ENCODE peak calls at places on chromosome 22, in four cellular contexts. D is transverse colon, V is HL-60, X is stomach. M is an unnamed sample.

GRCh38 chr22:45775569-45776312 is 104.1 kb downstream of the ATXN10 start:
- DNase-seq in D (no peak), V (no peak), X (no peak), M (no peak)

GRCh38 chr22:36743591-36744412 is 32.1 kb downstream of the IFT27 start:
- DNase-seq in D (no peak), V (no peak), X (no peak), M (no peak)

GRCh38 chr22:19853879-19854777 is 546 bp downstream of the GNB1L start:
- DNase-seq in D (no peak), V (no peak), X (peak; percentile 25), M (no peak)

GRCh38 chr22:36659762-36660509 is 43.6 kb downstream of the CACNG2 start:
- DNase-seq in D (peak; percentile 77), V (peak; percentile 83), X (peak; percentile 88), M (peak; percentile 25)

GRCh38 chr22:20213833-20214708 is 54.0 kb downstream of the RTN4R start:
- DNase-seq in D (no peak), V (no peak), X (no peak), M (no peak)

GRCh38 chr22:45473626-45474237 is 29.0 kb upstream of the FBLN1 start:
- DNase-seq in D (no peak), V (no peak), X (no peak), M (no peak)

GRCh38 chr22:43921361-43921760 is 2.2 kb upstream of the PNPLA3 start:
- DNase-seq in D (no peak), V (no peak), X (no peak), M (no peak)

GRCh38 chr22:46250783-46251125 is 661 bp upstream of the CDPF1 start:
- DNase-seq in D (peak; percentile 38), V (no peak), X (no peak), M (no peak)

GRCh38 chr22:35599364-35599763 is 17.8 kb downstream of the MB start:
- DNase-seq in D (no peak), V (no peak), X (no peak), M (no peak)

GRCh38 chr22:37570661-37570976 is 9.3 kb downstream of the LGALS2 start:
- DNase-seq in D (no peak), V (no peak), X (no peak), M (no peak)

GRCh38 chr22:11628651-11629511 is 3899.1 kb upstream of the OR11H1 start:
- DNase-seq in D (no peak), V (no peak), X (no peak), M (peak; percentile 13)

GRCh38 chr22:21602579-21602978 is 27.2 kb downstream of the YDJC start:
- DNase-seq in D (no peak), V (no peak), X (no peak), M (no peak)

GRCh38 chr22:44667829-44668189 is 34.2 kb upstream of the PRR5 start:
- DNase-seq in D (peak; percentile 53), V (no peak), X (no peak), M (no peak)

GRCh38 chr22:38843716-38844660 is at the start of gene NPTXR:
- DNase-seq in D (peak; percentile 36), V (no peak), X (peak; percentile 62), M (no peak)

GRCh38 chr22:24810043-24810749 is 4.2 kb downstream of the SGSM1 start:
- DNase-seq in D (no peak), V (no peak), X (peak; percentile 34), M (no peak)

GRCh38 chr22:24894998-24895397 is 51.5 kb downstream of the LHFPL7 start:
- DNase-seq in D (peak; percentile 83), V (peak; percentile 69), X (peak; percentile 88), M (no peak)

GRCh38 chr22:17831527-17832251 is 57.4 kb upstream of the BID start:
- DNase-seq in D (no peak), V (no peak), X (no peak), M (no peak)

GRCh38 chr22:40651563-40652501 is 15.3 kb upstream of the MRTFA start:
- DNase-seq in D (peak; percentile 88), V (peak; percentile 96), X (peak; percentile 95), M (peak; percentile 47)
- TF ChIP-seq POLR2AphosphoS5 in D (peak; percentile 77), V (peak; percentile 87), X (peak; percentile 95), M (peak; percentile 83)

GRCh38 chr22:31286360-31287255 is 5.7 kb downstream of the PIK3IP1 start:
- DNase-seq in D (peak; percentile 56), V (peak; percentile 63), X (no peak), M (no peak)
- TF ChIP-seq POLR2AphosphoS5 in D (peak; percentile 66), V (no peak), X (peak; percentile 55), M (no peak)

GRCh38 chr22:31348766-31349165 is 2.6 kb upstream of the PATZ1 start:
- DNase-seq in D (no peak), V (no peak), X (no peak), M (no peak)

GRCh38 chr22:31346255-31346732 is at the start of gene PATZ1:
- DNase-seq in D (peak; percentile 78), V (peak; percentile 91), X (peak; percentile 68), M (peak; percentile 66)

GRCh38 chr22:31346733-31347250 is 646 bp upstream of the PATZ1 start:
- DNase-seq in D (peak; percentile 57), V (peak; percentile 41), X (peak; percentile 63), M (peak; percentile 63)

GRCh38 chr22:31345331-31346254 is 553 bp downstream of the PATZ1 start:
- DNase-seq in D (peak; percentile 88), V (peak; percentile 78), X (peak; percentile 88), M (peak; percentile 94)

DNA sequence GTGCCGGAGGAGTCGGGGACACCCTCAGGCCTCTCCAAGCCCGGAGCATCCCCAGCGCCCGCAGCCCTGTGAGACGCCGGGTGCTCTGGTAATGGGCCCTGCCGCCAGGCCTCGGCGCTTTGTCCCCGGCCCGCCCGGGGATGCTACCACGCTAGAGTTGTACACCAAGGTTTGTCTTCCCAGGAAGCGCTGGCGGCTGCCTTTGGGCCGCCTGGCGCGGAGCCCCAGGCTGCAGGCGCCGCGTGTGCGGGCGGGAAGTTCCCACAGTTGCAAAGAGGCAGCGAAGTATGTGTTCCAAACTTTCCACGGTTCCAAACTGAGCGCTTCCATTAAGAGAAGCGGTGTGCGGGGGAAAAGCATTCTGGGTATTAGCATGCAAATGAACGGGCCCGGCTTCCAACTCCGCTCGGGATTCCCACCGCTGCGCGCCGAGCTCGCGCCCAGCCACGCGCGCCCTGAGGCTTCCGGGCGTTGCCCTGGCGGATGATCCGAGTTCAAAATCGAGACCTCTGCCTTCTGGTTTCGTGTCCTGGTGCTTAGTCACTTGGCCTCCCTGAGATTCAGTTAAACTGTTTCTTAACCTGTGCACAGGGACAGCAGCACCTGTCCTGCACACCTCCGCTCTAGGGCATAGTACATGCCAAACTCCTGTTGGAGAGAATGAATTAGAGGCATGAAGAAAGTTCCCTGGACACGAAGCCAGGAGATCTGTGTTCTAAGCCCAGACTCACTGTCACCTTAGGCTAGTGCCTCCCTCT is 1.3 kb upstream of the PATZ1 start:
- DNase-seq in D (peak; percentile 72), V (peak; percentile 79), X (peak; percentile 67), M (peak; percentile 54)
- TF ChIP-seq POLR2AphosphoS5 in D (peak; percentile 36), V (peak; percentile 69), X (peak; percentile 14), M (peak; percentile 67)

GRCh38 chr22:23804781-23805291 is 18.1 kb downstream of the SMARCB1 start:
- DNase-seq in D (no peak), V (no peak), X (no peak), M (no peak)

GRCh38 chr22:23801886-23802377 is 15.2 kb downstream of the SMARCB1 start:
- DNase-seq in D (no peak), V (no peak), X (no peak), M (no peak)

GRCh38 chr22:23800297-23801237 is 13.8 kb downstream of the SMARCB1 start:
- DNase-seq in D (no peak), V (no peak), X (no peak), M (peak; percentile 52)

GRCh38 chr22:23801238-23801821 is 14.6 kb downstream of the SMARCB1 start:
- DNase-seq in D (no peak), V (no peak), X (no peak), M (no peak)

DNA sequence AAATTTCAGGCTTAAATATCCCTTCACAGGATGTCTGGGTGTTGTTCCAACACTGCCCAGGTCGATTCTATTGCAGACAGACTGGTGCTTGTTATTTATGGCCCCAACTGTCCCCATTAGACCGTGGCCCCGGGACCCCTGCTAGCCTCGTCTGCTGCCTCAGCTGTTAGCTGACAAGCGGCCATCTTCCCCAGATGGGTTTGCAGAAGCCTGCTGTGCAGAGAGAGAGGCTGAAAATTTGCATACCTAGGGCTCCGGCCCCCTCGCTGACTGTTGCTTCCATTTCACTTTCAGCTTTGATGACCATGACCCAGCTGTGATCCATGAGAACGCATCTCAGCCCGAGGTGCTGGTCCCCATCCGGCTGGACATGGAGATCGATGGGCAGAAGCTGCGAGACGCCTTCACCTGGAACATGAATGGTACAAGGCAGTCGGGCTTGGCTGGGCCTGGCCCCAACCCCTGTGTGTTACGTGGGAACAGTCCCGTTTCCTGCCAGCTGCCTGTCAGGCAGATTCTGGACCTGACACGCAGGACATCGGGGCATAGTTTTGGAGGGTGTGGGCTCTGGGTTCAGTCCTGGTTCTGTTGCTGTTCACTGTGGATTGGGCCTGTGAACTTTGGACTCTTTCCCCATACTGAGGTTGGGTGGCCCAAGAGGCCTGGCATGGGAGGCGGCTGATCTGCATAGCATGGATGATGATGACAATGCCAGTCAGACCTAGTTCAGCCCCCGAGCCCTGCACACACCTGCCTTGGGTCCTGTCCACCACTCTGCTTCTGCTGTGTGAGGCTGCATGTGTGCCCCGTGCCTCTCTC is 16.4 kb downstream of the SMARCB1 start:
- DNase-seq in D (peak; percentile 45), V (no peak), X (no peak), M (no peak)
- TF ChIP-seq POLR2AphosphoS5 in D (no peak), V (no peak), X (no peak), M (peak; percentile 11)

DNA sequence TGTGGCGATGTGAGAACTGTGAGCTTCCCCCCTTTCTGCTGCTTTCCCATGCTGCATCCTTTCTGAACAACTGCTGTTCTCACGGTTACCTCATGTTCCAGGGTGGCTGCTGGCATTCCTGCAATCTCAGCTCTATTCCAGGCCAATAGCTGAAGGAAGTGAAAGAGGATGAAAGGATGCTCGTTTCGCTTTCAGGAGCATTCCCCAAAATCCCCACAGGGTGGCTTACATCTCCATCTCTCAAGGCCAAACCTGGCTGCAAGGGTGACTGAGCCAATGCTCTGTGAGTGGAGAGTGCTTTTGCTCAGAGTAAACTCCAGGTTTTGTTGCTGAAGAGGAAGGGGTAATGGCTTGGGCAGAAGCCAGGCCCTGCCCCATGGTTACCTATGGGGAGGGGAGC is 848.2 kb downstream of the BRD1 start:
- DNase-seq in D (no peak), V (no peak), X (no peak), M (no peak)
- TF ChIP-seq POLR2AphosphoS5 in D (no peak), V (no peak), X (no peak), M (no peak)

DNA sequence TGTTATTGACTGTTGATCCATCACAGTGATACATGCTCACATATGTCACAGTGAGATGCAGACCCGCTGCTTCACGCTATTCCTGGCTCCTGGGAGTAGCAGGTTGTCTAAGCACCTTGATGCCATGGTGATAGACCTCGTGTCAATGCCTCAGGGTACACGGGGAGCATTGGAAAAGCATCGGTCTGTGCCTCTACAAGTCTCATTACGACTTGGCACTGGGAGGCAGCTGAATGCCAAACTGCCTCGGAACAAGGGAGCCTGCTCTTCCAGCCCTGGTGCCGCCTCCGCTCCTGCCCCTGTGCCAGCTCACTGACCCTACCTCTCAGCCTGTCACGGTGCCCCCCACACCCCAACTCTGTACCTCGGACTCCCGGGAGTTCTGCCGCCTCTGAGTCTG is 1.6 kb upstream of the NFAM1 start:
- DNase-seq in D (no peak), V (no peak), X (no peak), M (no peak)
- TF ChIP-seq POLR2AphosphoS5 in D (no peak), V (no peak), X (no peak), M (no peak)